ENCODE peak calls at places on chromosomes 3 and 15, in four cellular contexts. One of them, this sample, is unnamed.
A peak's percentile ranks its signal among the peaks of the same experiment; 100 is the strongest.

GRCh38 chr3:125006190-125006855 is 49.5 kb downstream of the HEG1 start:
- DNase-seq in K562: no peak
- DNase-seq in H1: no peak
- DNase-seq in HepG2: no peak
- DNase-seq in this sample: no peak

GRCh38 chr3:138348950-138349739 is 766 bp downstream of the MRAS start:
- DNase-seq in K562: no peak
- DNase-seq in H1: no peak
- DNase-seq in HepG2: peak; percentile 29
- DNase-seq in this sample: no peak

GRCh38 chr15:56460046-56460445 is 4.9 kb downstream of the MNS1 start:
- DNase-seq in K562: no peak
- DNase-seq in H1: no peak
- DNase-seq in HepG2: no peak
- DNase-seq in this sample: no peak

GRCh38 chr3:52093751-52094525 is 37.6 kb upstream of the DUSP7 start:
- DNase-seq in K562: no peak
- DNase-seq in H1: no peak
- DNase-seq in HepG2: peak; percentile 13
- DNase-seq in this sample: no peak

GRCh38 chr3:52845691-52846426 is 11.0 kb upstream of the MUSTN1 start:
- DNase-seq in K562: peak; percentile 52
- DNase-seq in H1: no peak
- DNase-seq in HepG2: no peak
- DNase-seq in this sample: peak; percentile 48

GRCh38 chr15:98025237-98025636 is 64.7 kb downstream of the ARRDC4 start:
- DNase-seq in K562: no peak
- DNase-seq in H1: no peak
- DNase-seq in HepG2: no peak
- DNase-seq in this sample: no peak

GRCh38 chr15:74406992-74407705 is 26.6 kb downstream of the SEMA7A start:
- DNase-seq in K562: no peak
- DNase-seq in H1: no peak
- DNase-seq in HepG2: peak; percentile 22
- DNase-seq in this sample: peak; percentile 47

GRCh38 chr3:10240799-10241198 is 7.5 kb upstream of the TATDN2 start:
- DNase-seq in K562: no peak
- DNase-seq in H1: no peak
- DNase-seq in HepG2: no peak
- DNase-seq in this sample: no peak

GRCh38 chr3:117278424-117279190 is 569.0 kb downstream of the TUSC7 start:
- DNase-seq in K562: no peak
- DNase-seq in H1: no peak
- DNase-seq in HepG2: peak; percentile 28
- DNase-seq in this sample: no peak

GRCh38 chr15:31214864-31215489 is 111.7 kb upstream of the KLF13 start:
- DNase-seq in K562: no peak
- DNase-seq in H1: no peak
- DNase-seq in HepG2: no peak
- DNase-seq in this sample: no peak

GRCh38 chr15:31217067-31217466 is 109.6 kb upstream of the KLF13 start:
- DNase-seq in K562: no peak
- DNase-seq in H1: no peak
- DNase-seq in HepG2: no peak
- DNase-seq in this sample: no peak

GRCh38 chr15:31216210-31216911 is 110.3 kb upstream of the KLF13 start:
- DNase-seq in K562: peak; percentile 43
- DNase-seq in H1: peak; percentile 43
- DNase-seq in HepG2: peak; percentile 83
- DNase-seq in this sample: peak; percentile 78

GRCh38 chr15:31214158-31214863 is 112.3 kb upstream of the KLF13 start:
- DNase-seq in K562: no peak
- DNase-seq in H1: no peak
- DNase-seq in HepG2: no peak
- DNase-seq in this sample: no peak

DNA sequence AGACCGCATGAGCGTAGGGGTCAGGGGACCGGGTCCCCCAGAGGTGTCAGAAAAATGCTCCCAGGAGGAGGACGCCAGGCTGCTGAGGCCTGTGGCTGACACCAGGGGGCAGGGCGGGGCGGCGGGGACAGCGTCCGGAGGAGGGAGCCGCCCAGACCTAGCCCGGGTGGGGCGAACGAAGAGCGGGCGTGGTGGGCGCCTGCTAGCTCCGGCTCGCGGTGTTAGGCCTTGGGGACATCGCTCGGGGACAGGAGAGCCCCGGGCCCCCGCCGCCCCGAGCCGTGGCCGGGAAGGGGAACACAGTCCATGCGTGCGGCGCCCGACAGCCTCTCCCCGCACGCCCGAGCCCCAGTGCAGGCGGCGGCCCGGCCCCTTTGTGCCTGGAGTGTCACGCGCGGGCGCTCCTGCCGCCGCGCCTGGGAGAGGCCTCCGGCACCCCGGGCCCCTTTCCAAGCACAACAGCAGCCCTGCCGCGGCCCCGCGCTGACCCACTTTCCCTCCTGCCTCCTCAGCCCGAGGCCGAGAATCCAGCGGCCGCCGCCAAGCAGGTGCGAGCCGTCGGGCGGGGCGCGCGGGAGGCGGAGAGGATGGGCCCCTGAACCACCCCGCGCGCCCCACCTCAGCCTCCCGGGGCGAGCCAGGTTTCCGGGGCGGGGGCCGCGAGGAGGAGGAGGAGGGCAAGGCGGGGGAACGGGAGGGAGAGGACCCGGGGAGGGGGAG is 111.0 kb upstream of the KLF13 start:
- DNase-seq in K562: peak; percentile 87
- DNase-seq in H1: no peak
- DNase-seq in HepG2: peak; percentile 54
- DNase-seq in this sample: peak; percentile 90
- TF ChIP-seq POLR2AphosphoS5 in K562: no peak
- TF ChIP-seq POLR2AphosphoS5 in H1: no peak
- TF ChIP-seq POLR2AphosphoS5 in HepG2: no peak
- TF ChIP-seq POLR2AphosphoS5 in this sample: no peak

GRCh38 chr3:196736670-196737374 is 2.8 kb upstream of the PAK2 start:
- DNase-seq in K562: no peak
- DNase-seq in H1: no peak
- DNase-seq in HepG2: peak; percentile 80
- DNase-seq in this sample: no peak
- TF ChIP-seq TAF1 in K562: no peak
- TF ChIP-seq TAF1 in H1: no peak
- TF ChIP-seq TAF1 in HepG2: no peak
- TF ChIP-seq TAF1 in this sample: no peak

DNA sequence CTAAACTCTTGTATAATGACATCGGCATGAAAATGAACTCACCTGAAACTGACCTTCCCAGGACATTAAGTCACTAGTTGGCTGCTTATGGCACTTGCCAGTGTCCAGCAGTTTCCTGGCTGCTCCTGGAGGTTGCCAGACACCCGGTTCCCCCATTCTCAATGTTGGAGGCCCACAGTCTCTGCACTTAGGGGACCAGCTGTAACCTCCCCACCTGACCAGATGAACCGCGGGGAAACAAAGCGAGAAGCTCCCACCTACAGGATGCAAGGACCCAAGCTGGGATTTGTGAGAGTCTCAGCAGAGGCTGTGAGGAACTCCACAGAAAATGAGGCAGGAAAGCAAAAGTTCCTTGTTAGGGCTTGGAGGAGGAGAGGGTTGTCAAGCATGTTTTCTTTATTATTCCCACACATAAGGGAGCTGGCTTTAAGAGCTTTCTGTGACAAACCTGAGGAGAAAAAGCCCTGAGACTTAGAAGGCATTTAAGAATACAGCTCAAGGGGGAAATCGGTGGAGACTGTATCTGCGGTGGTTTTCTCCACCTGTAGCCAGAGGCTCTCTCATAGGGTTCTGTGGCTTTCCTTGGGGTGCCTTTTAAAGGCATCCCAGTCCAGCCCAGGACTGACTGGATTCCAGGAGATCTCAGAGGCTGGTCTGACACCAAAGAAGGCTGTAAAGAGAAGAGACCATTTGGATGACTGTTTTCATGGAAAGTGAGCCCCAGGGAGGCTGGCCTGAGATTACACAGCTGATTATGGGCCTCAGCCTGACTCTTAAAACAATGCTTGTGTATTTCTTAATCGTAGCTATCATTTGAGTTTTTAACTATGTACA is 4.6 kb downstream of the TPM1 start:
- DNase-seq in K562: no peak
- DNase-seq in H1: no peak
- DNase-seq in HepG2: no peak
- DNase-seq in this sample: no peak
- TF ChIP-seq POLR2A in K562: no peak
- TF ChIP-seq POLR2A in H1: peak; percentile 51
- TF ChIP-seq POLR2A in HepG2: no peak
- TF ChIP-seq POLR2A in this sample: no peak

DNA sequence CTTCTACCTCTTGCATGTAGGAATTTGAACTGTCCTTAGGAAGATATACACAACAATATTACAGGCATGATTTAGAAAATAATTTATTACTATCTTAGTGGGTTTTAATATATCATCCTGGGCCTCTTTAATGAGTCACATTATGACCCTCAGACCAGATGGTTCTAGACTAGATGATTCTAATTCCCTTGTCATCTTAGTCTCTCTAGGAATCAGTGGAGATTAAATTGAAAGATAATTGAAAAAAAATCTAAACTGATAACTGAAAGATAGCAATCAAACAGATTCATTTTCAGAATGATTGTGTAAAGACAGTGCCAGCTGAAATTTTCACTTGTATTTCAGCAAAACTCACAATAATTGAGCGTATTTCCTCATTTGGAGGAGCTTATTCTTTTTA is 435.7 kb upstream of the THBS1 start:
- DNase-seq in K562: no peak
- DNase-seq in H1: no peak
- DNase-seq in HepG2: no peak
- DNase-seq in this sample: no peak
- TF ChIP-seq POLR2AphosphoS5 in K562: no peak
- TF ChIP-seq POLR2AphosphoS5 in H1: no peak
- TF ChIP-seq POLR2AphosphoS5 in HepG2: no peak
- TF ChIP-seq POLR2AphosphoS5 in this sample: no peak

GRCh38 chr15:83053151-83053550 is 13.9 kb downstream of the BTBD1 start:
- DNase-seq in K562: no peak
- DNase-seq in H1: no peak
- DNase-seq in HepG2: no peak
- DNase-seq in this sample: no peak
- TF ChIP-seq TAF1 in K562: no peak
- TF ChIP-seq TAF1 in H1: no peak
- TF ChIP-seq TAF1 in HepG2: no peak
- TF ChIP-seq TAF1 in this sample: no peak

DNA sequence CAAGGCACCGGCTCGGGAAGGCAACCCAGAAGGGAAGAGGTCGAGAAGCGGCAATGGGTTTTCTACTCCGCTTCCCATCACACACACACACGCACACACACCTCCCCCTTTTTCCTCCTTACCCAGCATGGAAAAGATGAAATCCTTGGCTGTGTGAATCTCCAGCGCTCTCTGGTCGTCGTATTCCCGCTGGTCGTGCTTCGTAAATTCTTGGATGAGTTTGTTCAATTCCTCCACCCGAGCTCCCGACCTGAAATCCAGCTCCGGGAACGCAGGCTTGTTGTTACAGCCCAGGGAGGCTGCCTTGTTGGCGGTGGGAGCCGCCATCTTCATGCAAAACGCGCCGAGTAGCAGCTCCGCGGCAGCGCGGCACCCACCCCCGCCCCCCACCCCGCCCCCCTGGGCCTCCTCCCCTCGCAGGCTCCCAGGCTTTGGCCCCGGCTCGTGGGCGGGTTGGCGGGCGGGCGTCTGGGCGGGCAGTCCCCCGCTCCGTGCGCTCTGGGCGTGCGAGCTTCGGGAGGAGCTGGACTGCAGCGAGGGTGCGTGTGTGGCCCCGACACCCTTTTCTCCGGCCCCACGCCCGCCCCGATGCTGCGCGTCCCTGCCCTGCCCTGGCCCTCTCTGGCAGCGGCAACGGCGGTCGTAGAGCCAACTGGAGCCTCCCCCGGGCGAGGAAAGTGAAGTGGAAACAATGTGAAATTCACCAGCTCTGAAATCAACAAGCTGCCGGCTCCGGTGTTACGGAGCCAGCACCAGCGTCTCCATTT is at the start of gene MB21D2:
- DNase-seq in K562: peak; percentile 48
- DNase-seq in H1: no peak
- DNase-seq in HepG2: peak; percentile 47
- DNase-seq in this sample: peak; percentile 68
- TF ChIP-seq POLR2A in K562: no peak
- TF ChIP-seq POLR2A in H1: peak; percentile 43
- TF ChIP-seq POLR2A in HepG2: peak; percentile 35
- TF ChIP-seq POLR2A in this sample: peak; percentile 53

DNA sequence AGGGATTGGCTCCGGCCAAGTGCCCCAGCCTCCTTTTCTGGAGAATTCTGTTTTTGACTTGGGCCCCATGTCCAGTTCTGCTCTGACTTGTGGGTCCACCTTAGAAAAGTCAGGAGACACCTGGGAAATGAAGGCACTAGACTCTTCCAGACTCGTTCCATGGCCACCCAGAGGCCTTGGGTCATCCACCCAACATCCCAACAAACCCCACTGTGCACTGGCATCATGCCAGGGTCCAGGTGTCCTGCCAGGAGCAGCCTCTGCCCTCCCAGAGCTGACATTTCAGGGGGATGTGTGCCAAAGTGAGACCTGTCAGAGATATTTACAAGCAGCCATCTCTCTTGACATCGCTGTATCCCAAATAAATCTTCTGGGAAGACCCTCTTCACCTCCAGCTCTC is 13.2 kb downstream of the SPATA12 start:
- DNase-seq in K562: no peak
- DNase-seq in H1: no peak
- DNase-seq in HepG2: no peak
- DNase-seq in this sample: no peak
- TF ChIP-seq POLR2AphosphoS5 in K562: no peak
- TF ChIP-seq POLR2AphosphoS5 in H1: no peak
- TF ChIP-seq POLR2AphosphoS5 in HepG2: no peak
- TF ChIP-seq POLR2AphosphoS5 in this sample: no peak